ENCODE peak calls at places on chromosomes 12 and 14, in seven cellular contexts. E, F, U, J, Q, Z and K are unnamed samples.

GRCh38 chr12:109972821-109973220 is 23.3 kb downstream of the GIT2 start:
- DNase-seq in U (no peak), J (no peak), Z (no peak), E (no peak), F (no peak), Q (no peak), K (no peak)

GRCh38 chr14:50542941-50543418 is 10.6 kb upstream of the MAP4K5 start:
- DNase-seq in F (peak), U (no peak), Z (no peak), E (peak), J (no peak), Q (peak), K (peak)

GRCh38 chr14:105433161-105433605 is 13.6 kb downstream of the MTA1 start:
- DNase-seq in Z (no peak), Q (peak), J (no peak), F (no peak), E (no peak), U (no peak), K (no peak)

GRCh38 chr12:110379642-110380041 is 23.9 kb downstream of the ANAPC7 start:
- DNase-seq in J (no peak), Q (no peak), Z (no peak), E (no peak), F (no peak), U (no peak), K (no peak)

GRCh38 chr12:15910864-15911696 is at the start of gene DERA:
- DNase-seq in E (peak), U (peak), F (peak), Z (no peak), Q (peak), J (peak), K (peak)

GRCh38 chr12:108017658-108018057 is 111.4 kb upstream of the WSCD2 start:
- DNase-seq in F (no peak), E (no peak), Z (no peak), J (no peak), U (no peak), Q (no peak), K (no peak)

GRCh38 chr14:69048456-69048855 is 69.4 kb upstream of the ACTN1 start:
- DNase-seq in Q (no peak), J (no peak), F (no peak), E (peak), U (no peak), Z (no peak), K (peak)

GRCh38 chr14:59389936-59390335 is 75.2 kb downstream of the GPR135 start:
- DNase-seq in J (peak), Z (no peak), F (no peak), Q (no peak), U (no peak), E (no peak), K (no peak)

GRCh38 chr12:54173066-54173726 is 15.6 kb downstream of the SMUG1 start:
- DNase-seq in Z (no peak), E (peak), Q (peak), F (no peak), U (no peak), J (no peak), K (no peak)

GRCh38 chr14:61659582-61659981 is 35.7 kb upstream of the HIF1A start:
- DNase-seq in E (peak), Z (peak), Q (no peak), J (no peak), U (no peak), F (no peak), K (no peak)

GRCh38 chr12:49872781-49873181 is 29.9 kb upstream of the BCDIN3D start:
- DNase-seq in F (no peak), J (no peak), E (peak), Z (no peak), U (no peak), Q (peak), K (no peak)

GRCh38 chr14:90536511-90537191 is 139.8 kb downstream of the CALM1 start:
- DNase-seq in F (no peak), Z (no peak), U (no peak), Q (no peak), E (no peak), J (no peak), K (no peak)

GRCh38 chr12:28032811-28033537 is 60.4 kb upstream of the PTHLH start:
- DNase-seq in E (no peak), Q (no peak), Z (no peak), U (no peak), J (peak), F (no peak), K (no peak)

GRCh38 chr12:107884769-107885694 is 110.5 kb downstream of the ASCL4 start:
- DNase-seq in F (peak), U (no peak), Z (no peak), J (peak), Q (peak), E (peak), K (peak)

GRCh38 chr12:105570944-105571343 is 240.5 kb downstream of the C12orf75 start:
- DNase-seq in Z (no peak), E (no peak), F (no peak), U (no peak), J (no peak), Q (no peak), K (no peak)

GRCh38 chr12:88132387-88132786 is 9.5 kb downstream of the CEP290 start:
- DNase-seq in Z (no peak), Q (no peak), U (no peak), J (no peak), E (peak), F (no peak), K (no peak)

GRCh38 chr14:64826333-64826732 is 53.4 kb downstream of the SPTB start:
- DNase-seq in E (no peak), F (no peak), U (no peak), J (peak), Q (no peak), Z (no peak), K (no peak)

GRCh38 chr12:45615268-45615667 is 114.2 kb upstream of the ARID2 start:
- DNase-seq in Q (no peak), Z (no peak), E (peak), F (no peak), U (peak), J (peak), K (no peak)

GRCh38 chr14:78606111-78606510 is 435.9 kb downstream of the NRXN3 start:
- DNase-seq in Z (no peak), E (peak), J (peak), F (no peak), U (peak), Q (no peak), K (no peak)

GRCh38 chr14:80266930-80267329 is 55.6 kb upstream of the DIO2 start:
- DNase-seq in Q (no peak), Z (no peak), U (no peak), E (no peak), J (no peak), F (peak), K (no peak)

GRCh38 chr12:130266751-130267150 is 70.9 kb upstream of the PIWIL1 start:
- DNase-seq in F (peak), J (peak), U (no peak), Q (peak), E (no peak), Z (no peak), K (no peak)

GRCh38 chr12:127731657-127732056 is 535.3 kb upstream of the TMEM132C start:
- DNase-seq in F (no peak), E (no peak), U (no peak), Q (no peak), J (no peak), Z (no peak), K (no peak)

GRCh38 chr12:29148065-29148957 is 767 bp upstream of the FAR2 start:
- DNase-seq in Z (no peak), F (peak), Q (peak), J (peak), E (peak), U (no peak), K (no peak)

GRCh38 chr14:67436006-67436866 is 24.3 kb upstream of the PLEK2 start:
- DNase-seq in E (no peak), Q (peak), Z (no peak), F (no peak), U (no peak), J (no peak), K (no peak)